ENCODE peak calls at places on chromosome 7, in four cellular contexts. I, H, N and E are unnamed samples.

GRCh38 chr7:35605760-35606159 is 89.2 kb downstream of the HERPUD2 start:
- DNase-seq in N (peak; percentile 88), I (no peak), H (no peak), E (no peak)

GRCh38 chr7:157983442-157984137 is 604.0 kb downstream of the PTPRN2 start:
- DNase-seq in H (no peak), I (no peak), N (no peak), E (no peak)

GRCh38 chr7:1544178-1544895 is 11.7 kb downstream of the TMEM184A start:
- DNase-seq in H (no peak), I (no peak), N (peak; percentile 40), E (no peak)

GRCh38 chr7:158271646-158272045 is 316.0 kb downstream of the PTPRN2 start:
- DNase-seq in H (no peak), I (no peak), N (no peak), E (no peak)

GRCh38 chr7:100694196-100694745 is at the start of gene GIGYF1:
- DNase-seq in I (peak; percentile 72), H (peak; percentile 77), N (peak; percentile 71), E (no peak)

GRCh38 chr7:36262286-36262685 is 109.2 kb downstream of the EEPD1 start:
- DNase-seq in N (peak; percentile 39), I (no peak), H (no peak), E (no peak)

GRCh38 chr7:151427705-151428392 is 12.1 kb downstream of the CRYGN start:
- DNase-seq in H (no peak), N (peak; percentile 58), I (no peak), E (no peak)

GRCh38 chr7:55308186-55308929 is 56.8 kb upstream of the LANCL2 start:
- DNase-seq in H (no peak), N (peak; percentile 41), I (no peak), E (no peak)

GRCh38 chr7:150374026-150374425 is 5.1 kb upstream of the ZNF775 start:
- DNase-seq in H (no peak), N (no peak), I (no peak), E (no peak)
- H3K79me1 ChIP-seq in H (peaks cover 18% of the 10 kb centered on the region), N (peaks cover 40% of the 10 kb centered on the region), I (peaks cover 7% of the 10 kb centered on the region), E (peaks cover 21% of the 10 kb centered on the region)

DNA sequence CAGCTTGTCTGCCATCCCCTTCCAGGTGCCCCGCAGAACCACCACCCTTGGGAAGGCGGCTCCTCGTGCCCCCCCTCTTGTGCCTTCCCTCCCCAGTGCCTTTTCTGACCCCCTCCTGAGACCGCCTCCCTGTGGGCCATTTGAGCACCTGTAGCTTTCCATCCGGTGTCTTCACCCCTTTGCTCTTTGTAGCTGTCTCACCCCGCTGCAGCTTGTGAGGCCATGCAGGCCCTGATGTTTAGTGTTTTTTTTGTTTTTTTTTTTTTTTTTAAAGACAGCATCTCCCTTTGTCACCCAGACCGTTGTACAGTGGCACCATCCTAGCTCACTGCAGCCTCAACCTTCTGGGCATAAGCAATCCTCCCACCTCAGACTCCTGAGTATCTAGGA is 52.5 kb downstream of the CUX1 start:
- DNase-seq in I (no peak), N (no peak), H (no peak), E (no peak)
- H3K14ac ChIP-seq in I (peak overlapping the region; percentile 39), N (no peak overlapping the region), H (no peak overlapping the region), E (no peak overlapping the region)

GRCh38 chr7:24899905-24900304 is 80.1 kb downstream of the OSBPL3 start:
- DNase-seq in H (peak; percentile 6), N (no peak), I (no peak), E (no peak)
- H3K79me1 ChIP-seq in H (peaks cover 2% of the 10 kb centered on the region), N (peaks cover 38% of the 10 kb centered on the region), I (no peaks in the 10 kb centered on the region), E (no peaks in the 10 kb centered on the region)

GRCh38 chr7:79529896-79530235 is 76.4 kb upstream of the MAGI2 start:
- DNase-seq in I (no peak), N (no peak), H (no peak), E (no peak)
- H3K14ac ChIP-seq in I (no peak overlapping the region), N (no peak overlapping the region), H (no peak overlapping the region), E (no peak overlapping the region)